ENCODE peak calls at places on chromosomes 12 and 14, in ten cellular contexts. V, T, O, W, Z, G, D, B, A and Q are unnamed samples.

GRCh38 chr12:95963104-95963503 is 20.0 kb downstream of the AMDHD1 start:
- DNase-seq in V (no peak), T (no peak), O (peak; percentile 48), W (no peak), Z (peak; percentile 57), G (no peak), D (no peak), B (no peak), A (peak; percentile 3), Q (no peak)

GRCh38 chr14:71533396-71533795 is 398.8 kb upstream of the RGS6 start:
- DNase-seq in V (no peak), T (no peak), O (no peak), W (no peak), Z (no peak), G (no peak), D (no peak), B (no peak), A (peak; percentile 31), Q (no peak)

GRCh38 chr12:51744957-51745356 is 103.6 kb downstream of the FIGNL2 start:
- DNase-seq in V (no peak), T (no peak), O (no peak), W (no peak), Z (no peak), G (no peak), D (no peak), B (no peak), A (no peak), Q (no peak)

GRCh38 chr14:93950948-93951668 is 24.0 kb downstream of the FAM181A start:
- DNase-seq in V (no peak), T (no peak), O (no peak), W (no peak), Z (no peak), G (no peak), D (no peak), B (no peak), A (no peak), Q (no peak)

GRCh38 chr12:74770552-74770951 is 232.9 kb downstream of the ATXN7L3B start:
- DNase-seq in V (no peak), T (no peak), O (no peak), W (no peak), Z (no peak), G (no peak), D (no peak), B (no peak), A (no peak), Q (no peak)

GRCh38 chr12:6265038-6265405 is 45.5 kb upstream of the PLEKHG6 start:
- DNase-seq in V (no peak), T (no peak), O (no peak), W (no peak), Z (no peak), G (no peak), D (no peak), B (no peak), A (no peak), Q (no peak)

GRCh38 chr12:78853231-78853630 is 11.3 kb upstream of the SYT1 start:
- DNase-seq in V (no peak), T (no peak), O (no peak), W (no peak), Z (no peak), G (peak; percentile 2), D (no peak), B (no peak), A (no peak), Q (no peak)

GRCh38 chr12:51082561-51083139 is 746 bp downstream of the CSRNP2 start:
- DNase-seq in V (no peak), T (no peak), O (peak; percentile 26), W (peak; percentile 28), Z (peak; percentile 20), G (peak; percentile 57), D (peak; percentile 27), B (peak; percentile 20), A (peak; percentile 65), Q (peak; percentile 20)

GRCh38 chr12:66467932-66468331 is 165.6 kb downstream of the HELB start:
- DNase-seq in V (no peak), T (no peak), O (peak; percentile 39), W (peak; percentile 0), Z (peak; percentile 36), G (peak; percentile 9), D (no peak), B (no peak), A (peak; percentile 33), Q (no peak)

GRCh38 chr12:93541578-93542217 is 30.8 kb upstream of the SOCS2 start:
- DNase-seq in V (no peak), T (no peak), O (no peak), W (no peak), Z (no peak), G (no peak), D (no peak), B (no peak), A (no peak), Q (no peak)

GRCh38 chr12:3365416-3366385 is 125.3 kb upstream of the PRMT8 start:
- DNase-seq in V (no peak), T (no peak), O (no peak), W (no peak), Z (no peak), G (no peak), D (no peak), B (no peak), A (peak; percentile 2), Q (no peak)

GRCh38 chr14:68564826-68565760 is 227.8 kb downstream of the ZFP36L1 start:
- DNase-seq in V (no peak), T (no peak), O (no peak), W (peak; percentile 5), Z (no peak), G (no peak), D (peak; percentile 3), B (peak; percentile 2), A (peak; percentile 42), Q (no peak)

GRCh38 chr12:32603858-32604257 is 75.2 kb upstream of the DNM1L start:
- DNase-seq in V (no peak), T (no peak), O (no peak), W (no peak), Z (no peak), G (peak; percentile 17), D (no peak), B (no peak), A (peak; percentile 40), Q (no peak)

GRCh38 chr14:44404599-44405349 is 102.3 kb downstream of the FSCB start:
- DNase-seq in V (no peak), T (no peak), O (no peak), W (no peak), Z (no peak), G (no peak), D (no peak), B (no peak), A (no peak), Q (no peak)

GRCh38 chr12:76611533-76611932 is 52.0 kb upstream of the OSBPL8 start:
- DNase-seq in V (no peak), T (no peak), O (no peak), W (no peak), Z (peak; percentile 57), G (peak; percentile 95), D (no peak), B (no peak), A (peak; percentile 98), Q (no peak)

GRCh38 chr12:87020071-87020470 is 763.9 kb upstream of the MGAT4C start:
- DNase-seq in V (no peak), T (no peak), O (no peak), W (no peak), Z (peak; percentile 12), G (peak; percentile 1), D (no peak), B (no peak), A (no peak), Q (no peak)

GRCh38 chr14:68719634-68720384 is 73.1 kb downstream of the ZFP36L1 start:
- DNase-seq in V (no peak), T (no peak), O (no peak), W (peak; percentile 29), Z (no peak), G (no peak), D (no peak), B (peak; percentile 33), A (no peak), Q (no peak)

GRCh38 chr12:23950011-23950774 is 723 bp upstream of the SOX5 start:
- DNase-seq in V (peak; percentile 29), T (no peak), O (no peak), W (no peak), Z (no peak), G (no peak), D (no peak), B (no peak), A (no peak), Q (no peak)

GRCh38 chr12:14913381-14913781 is 25.0 kb downstream of the ERP27 start:
- DNase-seq in V (no peak), T (no peak), O (no peak), W (no peak), Z (no peak), G (no peak), D (no peak), B (no peak), A (no peak), Q (no peak)

GRCh38 chr12:49763006-49763591 is 21.7 kb downstream of the TMBIM6 start:
- DNase-seq in V (peak; percentile 77), T (peak; percentile 52), O (peak; percentile 73), W (peak; percentile 78), Z (peak; percentile 67), G (peak; percentile 47), D (peak; percentile 81), B (peak; percentile 72), A (peak; percentile 51), Q (no peak)

GRCh38 chr12:122423258-122424165 is 1.0 kb upstream of the CLIP1 start:
- DNase-seq in V (peak; percentile 69), T (no peak), O (peak; percentile 53), W (no peak), Z (peak; percentile 77), G (peak; percentile 45), D (no peak), B (no peak), A (peak; percentile 35), Q (no peak)

GRCh38 chr14:104171948-104172347 is 33.6 kb downstream of the KIF26A start:
- DNase-seq in V (no peak), T (no peak), O (no peak), W (no peak), Z (no peak), G (no peak), D (no peak), B (no peak), A (no peak), Q (no peak)

GRCh38 chr12:10641735-10642500 is 28.5 kb upstream of the MAGOHB start:
- DNase-seq in V (no peak), T (no peak), O (no peak), W (no peak), Z (no peak), G (peak; percentile 75), D (no peak), B (no peak), A (peak; percentile 79), Q (no peak)

GRCh38 chr14:42804146-42804545 is 1197.5 kb downstream of the LRFN5 start:
- DNase-seq in V (no peak), T (no peak), O (no peak), W (no peak), Z (no peak), G (no peak), D (no peak), B (no peak), A (no peak), Q (no peak)

GRCh38 chr14:84825481-84825880 is 704.5 kb upstream of the FLRT2 start:
- DNase-seq in V (no peak), T (no peak), O (no peak), W (no peak), Z (no peak), G (peak; percentile 32), D (no peak), B (no peak), A (peak; percentile 1), Q (no peak)

GRCh38 chr12:95218164-95218851 is 701 bp downstream of the VEZT start:
- DNase-seq in V (no peak), T (no peak), O (peak; percentile 89), W (peak; percentile 62), Z (no peak), G (peak; percentile 6), D (no peak), B (peak; percentile 57), A (peak; percentile 79), Q (no peak)

GRCh38 chr14:94278732-94279131 is 14.3 kb downstream of the SERPINA10 start:
- DNase-seq in V (no peak), T (no peak), O (no peak), W (no peak), Z (no peak), G (no peak), D (no peak), B (no peak), A (no peak), Q (no peak)

GRCh38 chr12:98213556-98213955 is 301.8 kb upstream of the TMPO start:
- DNase-seq in V (no peak), T (no peak), O (no peak), W (no peak), Z (no peak), G (no peak), D (no peak), B (no peak), A (no peak), Q (no peak)